ENCODE peak calls at places on chromosomes 16 and 17, in five cellular contexts. I, L, S, W and A are unnamed samples.

GRCh38 chr17:38687291-38687690 is 12.5 kb upstream of the EPOP start:
- DNase-seq in I (no peak), L (no peak), S (no peak), W (no peak), A (no peak)

GRCh38 chr16:88437367-88437964 is 15.6 kb upstream of the ZFPM1 start:
- DNase-seq in I (peak; percentile 37), L (peak; percentile 99), S (no peak), W (no peak), A (peak; percentile 84)

GRCh38 chr17:59611503-59611902 is 8.2 kb upstream of the CLTC start:
- DNase-seq in I (no peak), L (no peak), S (no peak), W (no peak), A (no peak)

GRCh38 chr17:17152385-17152784 is 53.7 kb downstream of the PLD6 start:
- DNase-seq in I (no peak), L (no peak), S (no peak), W (no peak), A (no peak)

GRCh38 chr17:30858556-30859250 is 26.9 kb downstream of the ATAD5 start:
- DNase-seq in I (no peak), L (no peak), S (no peak), W (no peak), A (no peak)

GRCh38 chr16:73232555-73233422 is 184.9 kb upstream of the ZFHX3 start:
- DNase-seq in I (peak; percentile 13), L (peak; percentile 66), S (peak; percentile 62), W (peak; percentile 82), A (peak; percentile 48)

GRCh38 chr17:63445571-63446217 is 412 bp downstream of the CYB561 start:
- DNase-seq in I (peak; percentile 22), L (peak; percentile 95), S (no peak), W (no peak), A (peak; percentile 85)

GRCh38 chr17:4657678-4658077 is 16.2 kb upstream of the ALOX15 start:
- DNase-seq in I (no peak), L (no peak), S (no peak), W (no peak), A (no peak)

GRCh38 chr17:45876539-45876938 is 17.8 kb upstream of the MAPT start:
- DNase-seq in I (no peak), L (no peak), S (no peak), W (no peak), A (no peak)

GRCh38 chr17:56540791-56541190 is 52.7 kb upstream of the NOG start:
- DNase-seq in I (no peak), L (no peak), S (no peak), W (no peak), A (no peak)

GRCh38 chr16:17552351-17552750 is 81.6 kb upstream of the XYLT1 start:
- DNase-seq in I (no peak), L (no peak), S (no peak), W (no peak), A (no peak)

GRCh38 chr17:4632583-4632923 is 8.9 kb downstream of the ALOX15 start:
- DNase-seq in I (no peak), L (no peak), S (no peak), W (no peak), A (no peak)